ENCODE peak calls at places on chromosomes 12 and 14, in six cellular contexts. L is progenitor cell of endocrine pancreas; F is fibroblast of mammary gland; Q is stomach; N is CD4-positive, alpha-beta T cell; M is suprapubic skin. C is an unnamed sample.

GRCh38 chr12:7162691-7163114 is 26.8 kb upstream of the PEX5 start:
- DNase-seq in L (peak; percentile 57), F (no peak), Q (peak; percentile 50), N (peak; percentile 14), M (no peak), C (no peak)

GRCh38 chr12:47636908-47637780 is 68.7 kb downstream of the RPAP3 start:
- DNase-seq in L (no peak), F (peak; percentile 16), Q (peak; percentile 31), N (no peak), M (no peak), C (no peak)

GRCh38 chr14:103539056-103539825 is 10.2 kb downstream of the TRMT61A start:
- DNase-seq in L (no peak), F (no peak), Q (no peak), N (no peak), M (no peak), C (no peak)

GRCh38 chr14:58639842-58640484 is 2.2 kb downstream of the DACT1 start:
- DNase-seq in L (no peak), F (peak; percentile 90), Q (no peak), N (no peak), M (no peak), C (no peak)

GRCh38 chr12:122545855-122546254 is 18.8 kb downstream of the KNTC1 start:
- DNase-seq in L (no peak), F (no peak), Q (no peak), N (no peak), M (no peak), C (no peak)

GRCh38 chr12:16062611-16063010 is 151.5 kb downstream of the DERA start:
- DNase-seq in L (no peak), F (peak; percentile 44), Q (no peak), N (no peak), M (no peak), C (no peak)

GRCh38 chr12:91361864-91362263 is 179.2 kb upstream of the DCN start:
- DNase-seq in L (no peak), F (peak; percentile 66), Q (no peak), N (no peak), M (no peak), C (no peak)

GRCh38 chr14:90409209-90409730 is 12.4 kb downstream of the CALM1 start:
- DNase-seq in L (no peak), F (peak; percentile 96), Q (no peak), N (no peak), M (peak; percentile 52), C (no peak)

GRCh38 chr14:100392266-100392850 is 69.2 kb downstream of the SLC25A47 start:
- DNase-seq in L (no peak), F (peak; percentile 69), Q (no peak), N (no peak), M (no peak), C (no peak)

GRCh38 chr14:102363182-102363952 is 626 bp downstream of the TECPR2 start:
- DNase-seq in L (no peak), F (peak; percentile 57), Q (peak; percentile 40), N (no peak), M (no peak), C (no peak)

GRCh38 chr14:66624319-66624937 is 116.5 kb downstream of the GPHN start:
- DNase-seq in L (peak; percentile 16), F (peak; percentile 71), Q (peak; percentile 71), N (no peak), M (no peak), C (no peak)

GRCh38 chr12:21248679-21249078 is 86.0 kb downstream of the SLCO1A2 start:
- DNase-seq in L (no peak), F (peak; percentile 11), Q (no peak), N (no peak), M (no peak), C (no peak)
- TF ChIP-seq CTCF in L (peak; percentile 46), F (no peak), Q (no peak), N (peak; percentile 22), M (no peak), C (peak; percentile 39)

GRCh38 chr12:59179231-59179630 is 258.9 kb upstream of the LRIG3 start:
- DNase-seq in L (no peak), F (no peak), Q (no peak), N (no peak), M (no peak), C (no peak)

DNA sequence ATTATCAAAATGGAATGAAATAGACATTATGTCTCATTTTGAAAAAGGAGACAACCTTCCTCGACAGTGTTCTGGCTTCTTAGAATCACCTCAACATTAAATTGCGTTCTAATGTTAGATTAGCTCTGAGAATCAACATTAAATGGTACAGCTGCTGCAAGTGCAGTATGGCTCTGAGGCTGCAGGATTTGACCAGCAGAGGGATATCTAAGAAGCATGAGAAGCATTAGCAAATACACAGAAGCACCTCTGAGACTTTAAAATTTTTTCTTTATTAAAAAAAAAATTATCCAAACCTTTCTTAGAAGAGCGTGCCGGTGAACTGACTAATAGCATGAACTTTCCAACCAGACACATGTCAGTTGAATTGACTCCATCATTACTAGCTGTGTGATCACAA is 253.4 kb upstream of the LRIG3 start:
- DNase-seq in L (no peak), F (peak; percentile 5), Q (no peak), N (no peak), M (no peak), C (no peak)
- TF ChIP-seq CTCF in L (peak; percentile 38), F (peak; percentile 24), Q (no peak), N (no peak), M (no peak), C (peak; percentile 57)

DNA sequence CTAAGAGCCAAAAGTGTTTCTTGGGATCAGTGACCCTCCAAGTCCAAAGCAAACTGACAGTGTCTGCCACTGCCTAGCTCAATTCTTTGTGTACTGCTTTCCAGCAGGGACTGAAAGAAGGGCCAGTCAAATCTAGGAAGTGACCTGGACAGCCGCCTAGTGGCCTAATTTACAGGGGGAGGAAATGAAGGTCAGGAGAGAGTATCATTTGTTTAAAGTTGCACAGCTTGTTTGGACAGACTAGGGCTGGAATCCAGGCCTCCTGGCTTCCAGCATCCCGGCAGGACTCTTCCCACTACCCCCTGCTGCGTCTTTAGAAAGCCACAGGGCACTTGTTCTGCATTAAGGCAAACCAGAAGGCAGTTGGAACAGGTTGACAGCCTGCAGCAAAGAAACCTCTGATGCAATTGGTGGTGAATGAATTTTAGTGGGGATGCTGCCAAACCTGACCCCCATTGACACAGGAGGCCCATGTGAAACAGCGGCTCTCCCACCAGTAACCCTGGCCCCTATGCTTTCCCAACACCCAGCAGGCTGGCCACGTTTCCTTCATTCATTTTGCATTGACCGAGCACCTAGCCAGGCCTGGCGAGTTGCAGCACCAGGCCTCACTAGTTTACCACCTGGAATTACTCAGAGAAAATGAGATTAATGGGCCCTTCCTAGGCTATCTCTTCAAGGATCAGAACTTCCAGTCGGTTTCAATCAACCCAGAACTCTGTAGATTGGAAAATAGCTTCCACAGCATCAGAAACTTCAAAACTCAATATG is 28.2 kb downstream of the GALNT16 start:
- DNase-seq in L (no peak), F (peak; percentile 80), Q (peak; percentile 33), N (no peak), M (no peak), C (peak; percentile 40)
- TF ChIP-seq CTCF in L (peak; percentile 37), F (peak; percentile 64), Q (peak; percentile 15), N (no peak), M (no peak), C (peak; percentile 67)

GRCh38 chr12:93766371-93766770 is 89.2 kb downstream of the CRADD start:
- DNase-seq in L (no peak), F (no peak), Q (no peak), N (no peak), M (no peak), C (no peak)

GRCh38 chr12:93762059-93762719 is 85.0 kb downstream of the CRADD start:
- DNase-seq in L (no peak), F (peak; percentile 66), Q (no peak), N (no peak), M (no peak), C (no peak)

GRCh38 chr12:93766802-93767523 is 89.8 kb downstream of the CRADD start:
- DNase-seq in L (no peak), F (peak; percentile 86), Q (no peak), N (peak; percentile 23), M (no peak), C (no peak)

GRCh38 chr12:93762912-93763311 is 85.7 kb downstream of the CRADD start:
- DNase-seq in L (no peak), F (no peak), Q (no peak), N (no peak), M (no peak), C (no peak)

GRCh38 chr12:93763746-93764147 is 86.6 kb downstream of the CRADD start:
- DNase-seq in L (no peak), F (no peak), Q (no peak), N (no peak), M (no peak), C (no peak)
- TF ChIP-seq CTCF in L (no peak), F (no peak), Q (no peak), N (no peak), M (no peak), C (no peak)

GRCh38 chr14:74794947-74795346 is 31.8 kb downstream of the YLPM1 start:
- DNase-seq in L (no peak), F (no peak), Q (no peak), N (no peak), M (no peak), C (no peak)

GRCh38 chr14:74792249-74793039 is 29.3 kb downstream of the YLPM1 start:
- DNase-seq in L (no peak), F (peak; percentile 15), Q (no peak), N (no peak), M (no peak), C (no peak)

GRCh38 chr14:74793506-74794155 is 30.5 kb downstream of the YLPM1 start:
- DNase-seq in L (no peak), F (peak; percentile 36), Q (no peak), N (no peak), M (no peak), C (no peak)
- TF ChIP-seq CTCF in L (peak; percentile 41), F (peak; percentile 51), Q (no peak), N (peak; percentile 50), M (no peak), C (peak; percentile 48)

DNA sequence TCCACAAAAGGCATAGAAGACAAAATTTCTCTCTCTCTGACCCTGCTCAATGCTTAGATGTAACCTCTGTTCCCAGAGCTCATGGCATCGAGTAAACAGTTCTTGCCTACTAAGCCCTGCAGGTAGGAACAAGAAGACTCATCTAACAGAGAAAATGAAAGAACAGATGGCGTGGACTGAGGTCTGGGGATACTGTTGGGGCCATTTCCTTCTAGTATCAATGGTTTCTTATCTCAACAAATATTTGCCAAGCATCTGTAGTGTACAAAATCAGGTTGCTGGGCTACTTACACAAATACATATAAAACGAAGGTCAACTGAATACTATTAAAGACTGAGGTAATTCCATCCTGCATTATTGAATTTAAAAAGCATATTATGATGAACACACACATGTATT is 93.3 kb downstream of the RIMBP2 start:
- DNase-seq in L (no peak), F (no peak), Q (no peak), N (no peak), M (no peak), C (no peak)
- TF ChIP-seq CTCF in L (no peak), F (no peak), Q (no peak), N (no peak), M (no peak), C (no peak)

GRCh38 chr12:124392991-124393790 is 98.3 kb downstream of the RFLNA start:
- DNase-seq in L (no peak), F (peak; percentile 85), Q (peak; percentile 95), N (no peak), M (peak; percentile 90), C (no peak)

GRCh38 chr12:124391340-124392261 is 96.7 kb downstream of the RFLNA start:
- DNase-seq in L (no peak), F (peak; percentile 67), Q (peak; percentile 55), N (peak; percentile 38), M (no peak), C (no peak)

GRCh38 chr12:124390442-124391116 is 95.7 kb downstream of the RFLNA start:
- DNase-seq in L (no peak), F (peak; percentile 83), Q (peak; percentile 59), N (no peak), M (no peak), C (no peak)

GRCh38 chr12:124393831-124394230 is 98.9 kb downstream of the RFLNA start:
- DNase-seq in L (no peak), F (no peak), Q (no peak), N (no peak), M (no peak), C (no peak)

GRCh38 chr12:124392271-124392990 is 97.5 kb downstream of the RFLNA start:
- DNase-seq in L (no peak), F (peak; percentile 69), Q (no peak), N (peak; percentile 15), M (no peak), C (no peak)
- TF ChIP-seq CTCF in L (peak; percentile 10), F (peak; percentile 20), Q (no peak), N (no peak), M (no peak), C (peak; percentile 35)

C was measured in type B pancreatic cell.